ENCODE peak calls at places on chromosomes 7 and 10, in seven cellular contexts. A is GM23338, F is cardiac muscle cell, Y is HCT116, M is body of pancreas, T is A549, G is adrenal gland. P is an unnamed sample.

GRCh38 chr10:122525788-122526187 is 34.8 kb upstream of the DMBT1 start:
- DNase-seq in A (peak), F (peak), Y (peak), M (no peak), T (peak), G (no peak), P (no peak)

GRCh38 chr7:16586081-16586874 is 59.3 kb downstream of the ANKMY2 start:
- DNase-seq in A (no peak), F (no peak), Y (no peak), M (no peak), T (no peak), G (no peak), P (no peak)

GRCh38 chr7:53811555-53812079 is 730.6 kb upstream of the VSTM2A start:
- DNase-seq in A (no peak), F (no peak), Y (no peak), M (no peak), T (no peak), G (no peak), P (no peak)

GRCh38 chr10:51462076-51462779 is 237.2 kb downstream of the CSTF2T start:
- DNase-seq in A (no peak), F (no peak), Y (no peak), M (no peak), T (no peak), G (no peak), P (no peak)

GRCh38 chr7:105654994-105655900 is 74.0 kb upstream of the EFCAB10 start:
- DNase-seq in A (peak), F (peak), Y (no peak), M (peak), T (no peak), G (peak), P (no peak)

GRCh38 chr10:124612611-124613498 is 131.3 kb downstream of the FAM53B start:
- DNase-seq in A (peak), F (peak), Y (peak), M (no peak), T (peak), G (peak), P (no peak)

GRCh38 chr7:150444674-150445365 is 5.6 kb upstream of the GIMAP8 start:
- DNase-seq in A (no peak), F (no peak), Y (no peak), M (no peak), T (no peak), G (no peak), P (no peak)

GRCh38 chr7:1650363-1651030 is 19.6 kb upstream of the ELFN1 start:
- DNase-seq in A (no peak), F (no peak), Y (no peak), M (no peak), T (no peak), G (no peak), P (no peak)

GRCh38 chr7:1964556-1964912 is 268.2 kb downstream of the MAD1L1 start:
- DNase-seq in A (no peak), F (no peak), Y (no peak), M (no peak), T (no peak), G (no peak), P (no peak)

GRCh38 chr10:75924309-75924920 is 493.0 kb downstream of the LRMDA start:
- DNase-seq in A (no peak), F (no peak), Y (no peak), M (no peak), T (no peak), G (no peak), P (no peak)

DNA sequence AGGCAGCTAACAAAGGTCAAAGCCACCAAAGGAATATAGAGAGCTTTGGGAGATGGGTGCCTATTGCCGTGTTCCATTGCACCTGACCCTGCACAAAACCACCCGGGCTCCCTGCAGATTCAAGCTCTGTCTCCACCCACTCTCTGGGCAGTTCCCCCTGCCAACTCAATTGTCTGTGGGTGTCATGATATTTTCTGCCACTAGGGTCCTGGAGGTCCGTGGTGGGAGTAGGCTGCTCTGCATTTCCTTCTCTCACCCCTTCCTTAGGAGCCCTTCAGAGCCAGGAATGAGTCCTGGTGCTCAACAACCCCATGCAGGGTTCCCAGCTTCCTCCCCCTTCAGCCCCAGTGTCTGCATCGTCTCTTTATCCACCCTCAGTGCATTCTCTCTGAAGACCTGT is 34.1 kb downstream of the PNLIPRP2 start:
- DNase-seq in A (peak), F (no peak), Y (peak), M (peak), T (peak), G (no peak), P (no peak)
- TF ChIP-seq CTCF in A (peak), F (peak), Y (peak), M (peak), T (no peak), G (no peak), P (peak)

GRCh38 chr10:116155191-116155590 is 117.8 kb downstream of the GFRA1 start:
- DNase-seq in A (no peak), F (no peak), Y (no peak), M (no peak), T (no peak), G (no peak), P (no peak)
- TF ChIP-seq CTCF in A (no peak), F (no peak), Y (no peak), M (no peak), T (no peak), G (no peak), P (no peak)

GRCh38 chr7:28573059-28573553 is 160.8 kb downstream of the CREB5 start:
- DNase-seq in A (no peak), F (no peak), Y (no peak), M (peak), T (no peak), G (no peak), P (no peak)

GRCh38 chr7:28570970-28571288 is 158.6 kb downstream of the CREB5 start:
- DNase-seq in A (no peak), F (no peak), Y (no peak), M (no peak), T (no peak), G (no peak), P (no peak)

GRCh38 chr7:28572321-28573058 is 160.2 kb downstream of the CREB5 start:
- DNase-seq in A (no peak), F (no peak), Y (no peak), M (peak), T (no peak), G (no peak), P (no peak)

GRCh38 chr7:28571405-28571804 is 159.1 kb downstream of the CREB5 start:
- DNase-seq in A (no peak), F (no peak), Y (no peak), M (no peak), T (no peak), G (no peak), P (no peak)

DNA sequence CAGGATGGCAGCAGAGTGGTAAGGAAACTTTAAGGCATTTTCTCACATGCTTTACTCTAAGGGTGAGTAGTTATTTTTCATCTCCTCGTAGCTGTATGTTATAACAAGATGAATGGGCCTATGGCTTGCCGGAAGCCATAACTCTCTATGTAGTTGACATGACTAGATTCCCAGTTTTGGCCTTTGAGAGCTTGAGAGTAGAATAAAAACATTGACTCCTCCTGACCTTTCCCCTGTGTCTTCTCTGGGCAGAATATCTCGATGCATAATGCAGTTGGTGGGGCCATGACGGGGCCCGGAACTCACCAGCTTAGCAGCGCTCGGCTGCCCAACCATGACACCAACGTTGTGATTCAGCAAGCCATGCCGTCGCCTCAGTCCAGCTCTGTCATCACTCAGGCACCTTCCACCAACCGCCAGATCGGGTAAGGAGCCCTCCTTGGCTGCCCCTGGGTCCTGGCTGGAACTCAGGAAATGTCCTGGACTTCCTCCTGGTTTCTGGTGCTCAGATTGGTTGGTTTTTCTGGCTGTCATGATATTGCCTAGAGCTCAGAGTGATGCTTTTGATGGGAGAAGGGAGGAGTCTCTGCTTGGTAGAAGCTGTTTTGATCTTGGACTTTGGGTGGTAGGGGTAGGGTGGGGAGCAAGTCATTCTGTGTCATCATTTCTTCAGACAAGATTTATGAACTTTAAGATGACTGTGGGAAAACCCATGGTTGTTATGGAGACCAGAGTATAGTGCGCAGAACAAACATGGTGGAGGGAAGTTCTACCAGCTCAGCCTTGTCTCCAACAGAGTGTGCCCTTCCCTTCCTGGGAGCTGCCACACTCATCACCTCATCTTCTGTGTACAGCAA is 158.0 kb downstream of the CREB5 start:
- DNase-seq in A (no peak), F (no peak), Y (no peak), M (no peak), T (peak), G (no peak), P (no peak)
- TF ChIP-seq CTCF in A (no peak), F (no peak), Y (no peak), M (no peak), T (no peak), G (no peak), P (no peak)

GRCh38 chr10:23293145-23293724 is 51.4 kb downstream of the C10orf67 start:
- DNase-seq in A (peak), F (peak), Y (peak), M (peak), T (peak), G (peak), P (no peak)
- TF ChIP-seq CTCF in A (peak), F (peak), Y (peak), M (peak), T (peak), G (peak), P (peak)

DNA sequence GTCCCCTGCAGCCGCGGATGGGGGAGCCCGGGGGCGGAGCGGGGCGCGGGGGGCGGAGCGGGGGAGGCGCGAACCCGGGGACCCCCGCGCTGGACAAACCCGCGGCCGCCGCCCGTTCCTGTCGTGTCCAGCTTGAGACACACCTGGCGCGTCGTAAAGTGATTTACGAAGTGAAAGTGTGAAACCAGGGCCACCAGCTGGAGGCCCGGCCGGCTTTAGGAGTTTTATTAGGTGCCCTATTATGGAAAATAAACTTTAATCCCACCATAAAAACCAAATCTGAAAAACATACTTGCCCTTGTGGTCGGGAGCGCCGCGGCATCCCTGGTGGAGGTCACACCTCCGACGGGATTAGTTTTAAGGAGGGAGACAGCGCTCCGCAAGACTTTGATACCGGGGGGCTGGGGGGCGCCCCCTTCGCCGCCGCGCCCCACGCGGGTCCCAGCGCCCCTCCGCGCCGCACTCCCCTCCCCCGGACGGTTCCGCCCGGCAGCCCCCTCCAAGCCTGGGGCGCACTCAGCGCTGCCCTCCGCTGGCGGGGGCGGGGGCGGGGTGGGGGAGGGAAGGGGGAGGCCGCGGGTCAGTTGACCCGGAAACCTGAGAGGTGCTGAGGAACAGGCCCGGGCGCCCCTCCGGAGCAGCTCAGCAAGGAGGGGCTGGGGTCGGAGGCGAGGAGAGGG is 10.3 kb downstream of the MNX1 start:
- DNase-seq in A (peak), F (no peak), Y (no peak), M (peak), T (no peak), G (no peak), P (no peak)
- TF ChIP-seq CTCF in A (no peak), F (no peak), Y (peak), M (peak), T (no peak), G (no peak), P (no peak)

DNA sequence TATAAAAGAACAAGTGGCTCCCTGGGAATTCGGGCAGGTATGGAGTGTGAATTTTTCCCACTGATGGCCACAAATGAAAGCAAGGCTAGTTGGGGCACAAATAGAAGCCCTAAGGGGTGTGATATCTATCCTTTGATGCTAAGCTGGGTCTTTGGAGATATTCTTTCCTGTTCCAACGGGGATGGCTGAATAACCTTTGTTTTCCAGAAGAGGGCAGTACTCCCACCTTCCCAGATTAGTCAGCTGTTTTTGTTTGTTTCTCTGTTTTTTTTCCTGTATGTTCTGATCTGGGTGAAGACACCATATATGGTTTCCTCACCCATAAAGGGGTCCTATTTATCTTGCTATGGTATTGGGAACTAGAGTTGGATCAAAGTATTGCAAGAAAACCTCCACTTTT is 947.7 kb upstream of the SORCS1 start:
- DNase-seq in A (peak), F (no peak), Y (no peak), M (no peak), T (peak), G (no peak), P (no peak)
- TF ChIP-seq CTCF in A (peak), F (no peak), Y (peak), M (no peak), T (no peak), G (peak), P (no peak)

GRCh38 chr7:145902123-145902522 is 214.5 kb upstream of the CNTNAP2 start:
- DNase-seq in A (peak), F (no peak), Y (no peak), M (no peak), T (no peak), G (no peak), P (no peak)
- TF ChIP-seq CTCF in A (peak), F (no peak), Y (no peak), M (no peak), T (no peak), G (no peak), P (no peak)

GRCh38 chr7:129955993-129956543 is 3.3 kb upstream of the UBE2H start:
- DNase-seq in A (no peak), F (no peak), Y (no peak), M (no peak), T (no peak), G (no peak), P (no peak)

GRCh38 chr7:129952653-129953560 is at the start of gene UBE2H:
- DNase-seq in A (peak), F (peak), Y (peak), M (peak), T (peak), G (peak), P (peak)

GRCh38 chr7:129959480-129960332 is 6.9 kb upstream of the UBE2H start:
- DNase-seq in A (no peak), F (no peak), Y (no peak), M (no peak), T (peak), G (no peak), P (no peak)

GRCh38 chr7:129958643-129959479 is 6.1 kb upstream of the UBE2H start:
- DNase-seq in A (no peak), F (peak), Y (peak), M (peak), T (peak), G (peak), P (no peak)
- TF ChIP-seq CTCF in A (no peak), F (no peak), Y (no peak), M (no peak), T (no peak), G (no peak), P (no peak)

DNA sequence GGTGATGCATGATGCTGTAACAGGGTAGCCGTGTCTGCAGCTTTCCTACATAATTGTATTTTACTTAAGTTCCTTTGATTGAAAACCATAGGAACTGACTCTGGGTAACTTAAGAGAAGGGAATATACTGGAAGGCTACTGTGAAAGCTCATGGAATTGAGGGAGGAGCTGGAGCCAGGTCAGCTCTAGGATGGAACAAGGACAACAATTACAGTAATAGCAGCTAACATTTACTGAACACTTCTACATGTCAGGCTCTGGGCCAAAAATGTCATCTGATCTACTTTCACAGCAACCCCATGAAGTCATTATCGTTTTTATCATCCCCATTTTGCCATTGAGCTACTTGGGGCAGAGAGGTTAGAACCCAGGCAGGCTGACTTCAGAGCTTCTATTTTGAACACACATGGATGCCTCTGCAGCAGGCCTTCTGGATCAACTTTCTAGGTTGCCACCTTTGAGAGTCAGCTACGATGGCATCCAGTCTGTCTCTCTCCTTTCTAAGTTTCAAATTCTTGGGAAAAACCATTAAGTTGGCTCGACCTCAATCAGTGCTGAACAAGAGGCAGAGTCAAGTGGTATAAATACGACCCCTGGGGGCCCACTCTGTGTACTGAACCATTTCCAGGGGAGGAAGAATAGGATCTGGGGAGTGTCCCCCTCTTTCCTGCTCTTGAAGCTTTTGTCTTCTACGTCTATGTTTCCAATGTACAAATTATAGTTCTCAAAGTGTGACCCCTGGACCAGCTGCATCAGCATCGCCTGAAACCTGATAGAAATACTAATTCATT is 272.3 kb upstream of the PLPP4 start:
- DNase-seq in A (peak), F (no peak), Y (no peak), M (no peak), T (no peak), G (no peak), P (no peak)
- TF ChIP-seq CTCF in A (peak), F (no peak), Y (peak), M (no peak), T (no peak), G (no peak), P (no peak)